ENCODE peak calls at places on chromosome 10, in six cellular contexts. One of them, this sample, is unnamed.

GRCh38 chr10:124184208-124184820 is 90.9 kb upstream of the CHST15 start:
- DNase-seq in dorsolateral prefrontal cortex: no peak
- DNase-seq in GM20000: no peak
- DNase-seq in sigmoid colon: no peak
- DNase-seq in GM12878: no peak
- DNase-seq in cardiac fibroblast: no peak
- DNase-seq in this sample: no peak

GRCh38 chr10:47043928-47044544 is 132.8 kb downstream of the PTPN20 start:
- DNase-seq in dorsolateral prefrontal cortex: no peak
- DNase-seq in GM20000: no peak
- DNase-seq in sigmoid colon: no peak
- DNase-seq in GM12878: no peak
- DNase-seq in cardiac fibroblast: no peak
- DNase-seq in this sample: no peak

GRCh38 chr10:88066319-88066718 is 202.9 kb downstream of the PTEN start:
- DNase-seq in dorsolateral prefrontal cortex: no peak
- DNase-seq in GM20000: no peak
- DNase-seq in sigmoid colon: no peak
- DNase-seq in GM12878: no peak
- DNase-seq in cardiac fibroblast: no peak
- DNase-seq in this sample: no peak

GRCh38 chr10:24920907-24921881 is 31.2 kb downstream of the PRTFDC1 start:
- DNase-seq in dorsolateral prefrontal cortex: peak
- DNase-seq in GM20000: peak
- DNase-seq in sigmoid colon: no peak
- DNase-seq in GM12878: peak
- DNase-seq in cardiac fibroblast: peak
- DNase-seq in this sample: peak

GRCh38 chr10:94429049-94429707 is 26.8 kb downstream of the TBC1D12 start:
- DNase-seq in dorsolateral prefrontal cortex: no peak
- DNase-seq in GM20000: no peak
- DNase-seq in sigmoid colon: no peak
- DNase-seq in GM12878: no peak
- DNase-seq in cardiac fibroblast: peak
- DNase-seq in this sample: no peak

GRCh38 chr10:129825772-129826171 is 138.3 kb downstream of the EBF3 start:
- DNase-seq in dorsolateral prefrontal cortex: no peak
- DNase-seq in GM20000: no peak
- DNase-seq in sigmoid colon: no peak
- DNase-seq in GM12878: no peak
- DNase-seq in cardiac fibroblast: no peak
- DNase-seq in this sample: peak

GRCh38 chr10:110405401-110405800 is 92.3 kb upstream of the DUSP5 start:
- DNase-seq in dorsolateral prefrontal cortex: no peak
- DNase-seq in GM20000: no peak
- DNase-seq in sigmoid colon: no peak
- DNase-seq in GM12878: no peak
- DNase-seq in cardiac fibroblast: no peak
- DNase-seq in this sample: no peak

GRCh38 chr10:24351883-24352778 is 143.2 kb downstream of the KIAA1217 start:
- DNase-seq in dorsolateral prefrontal cortex: no peak
- DNase-seq in GM20000: no peak
- DNase-seq in sigmoid colon: no peak
- DNase-seq in GM12878: no peak
- DNase-seq in cardiac fibroblast: no peak
- DNase-seq in this sample: no peak

GRCh38 chr10:98135222-98135899 is 904 bp downstream of the R3HCC1L start:
- DNase-seq in dorsolateral prefrontal cortex: no peak
- DNase-seq in GM20000: no peak
- DNase-seq in sigmoid colon: no peak
- DNase-seq in GM12878: no peak
- DNase-seq in cardiac fibroblast: no peak
- DNase-seq in this sample: no peak

GRCh38 chr10:110138197-110138812 is 69.1 kb upstream of the MXI1 start:
- DNase-seq in dorsolateral prefrontal cortex: no peak
- DNase-seq in GM20000: peak
- DNase-seq in sigmoid colon: no peak
- DNase-seq in GM12878: no peak
- DNase-seq in cardiac fibroblast: peak
- DNase-seq in this sample: no peak

GRCh38 chr10:546971-547590 is 142.4 kb downstream of the DIP2C start:
- DNase-seq in dorsolateral prefrontal cortex: no peak
- DNase-seq in GM20000: no peak
- DNase-seq in sigmoid colon: peak
- DNase-seq in GM12878: no peak
- DNase-seq in cardiac fibroblast: peak
- DNase-seq in this sample: peak

GRCh38 chr10:7962592-7962991 is 91.9 kb upstream of the GATA3 start:
- DNase-seq in dorsolateral prefrontal cortex: no peak
- DNase-seq in GM20000: no peak
- DNase-seq in sigmoid colon: no peak
- DNase-seq in GM12878: no peak
- DNase-seq in cardiac fibroblast: no peak
- DNase-seq in this sample: no peak

GRCh38 chr10:76839276-76839675 is 798.3 kb downstream of the KCNMA1 start:
- DNase-seq in dorsolateral prefrontal cortex: no peak
- DNase-seq in GM20000: no peak
- DNase-seq in sigmoid colon: no peak
- DNase-seq in GM12878: no peak
- DNase-seq in cardiac fibroblast: no peak
- DNase-seq in this sample: no peak

GRCh38 chr10:129126955-129127354 is 340.1 kb upstream of the MGMT start:
- DNase-seq in dorsolateral prefrontal cortex: no peak
- DNase-seq in GM20000: no peak
- DNase-seq in sigmoid colon: no peak
- DNase-seq in GM12878: no peak
- DNase-seq in cardiac fibroblast: no peak
- DNase-seq in this sample: no peak

GRCh38 chr10:119135517-119135890 is 30.0 kb downstream of the SFXN4 start:
- DNase-seq in dorsolateral prefrontal cortex: no peak
- DNase-seq in GM20000: no peak
- DNase-seq in sigmoid colon: peak
- DNase-seq in GM12878: no peak
- DNase-seq in cardiac fibroblast: peak
- DNase-seq in this sample: no peak

GRCh38 chr10:46268076-46268881 is 18.5 kb upstream of the ANTXRL start:
- DNase-seq in dorsolateral prefrontal cortex: no peak
- DNase-seq in GM20000: peak
- DNase-seq in sigmoid colon: no peak
- DNase-seq in GM12878: peak
- DNase-seq in cardiac fibroblast: no peak
- DNase-seq in this sample: peak

GRCh38 chr10:58531084-58531695 is 18.5 kb downstream of the BICC1 start:
- DNase-seq in dorsolateral prefrontal cortex: no peak
- DNase-seq in GM20000: peak
- DNase-seq in sigmoid colon: peak
- DNase-seq in GM12878: peak
- DNase-seq in cardiac fibroblast: peak
- DNase-seq in this sample: no peak

GRCh38 chr10:46547881-46548780 is 8.3 kb downstream of the GPRIN2 start:
- DNase-seq in dorsolateral prefrontal cortex: no peak
- DNase-seq in GM20000: no peak
- DNase-seq in sigmoid colon: peak
- DNase-seq in GM12878: no peak
- DNase-seq in cardiac fibroblast: no peak
- DNase-seq in this sample: peak

GRCh38 chr10:102970497-102970896 is 52.4 kb downstream of the CNNM2 start:
- DNase-seq in dorsolateral prefrontal cortex: no peak
- DNase-seq in GM20000: no peak
- DNase-seq in sigmoid colon: no peak
- DNase-seq in GM12878: no peak
- DNase-seq in cardiac fibroblast: no peak
- DNase-seq in this sample: no peak

GRCh38 chr10:132658546-132659205 is 121.1 kb downstream of the INPP5A start:
- DNase-seq in dorsolateral prefrontal cortex: no peak
- DNase-seq in GM20000: no peak
- DNase-seq in sigmoid colon: no peak
- DNase-seq in GM12878: no peak
- DNase-seq in cardiac fibroblast: no peak
- DNase-seq in this sample: no peak

GRCh38 chr10:24254180-24254579 is 45.2 kb downstream of the KIAA1217 start:
- DNase-seq in dorsolateral prefrontal cortex: no peak
- DNase-seq in GM20000: no peak
- DNase-seq in sigmoid colon: no peak
- DNase-seq in GM12878: no peak
- DNase-seq in cardiac fibroblast: peak
- DNase-seq in this sample: no peak

GRCh38 chr10:105585753-105586152 is 944.7 kb downstream of the SORCS3 start:
- DNase-seq in dorsolateral prefrontal cortex: no peak
- DNase-seq in GM20000: no peak
- DNase-seq in sigmoid colon: no peak
- DNase-seq in GM12878: no peak
- DNase-seq in cardiac fibroblast: no peak
- DNase-seq in this sample: no peak

GRCh38 chr10:103696411-103697145 is 158.8 kb downstream of the SH3PXD2A start:
- DNase-seq in dorsolateral prefrontal cortex: peak
- DNase-seq in GM20000: peak
- DNase-seq in sigmoid colon: peak
- DNase-seq in GM12878: no peak
- DNase-seq in cardiac fibroblast: peak
- DNase-seq in this sample: peak

GRCh38 chr10:101237080-101237817 is 8.0 kb upstream of the LBX1 start:
- DNase-seq in dorsolateral prefrontal cortex: no peak
- DNase-seq in GM20000: no peak
- DNase-seq in sigmoid colon: no peak
- DNase-seq in GM12878: no peak
- DNase-seq in cardiac fibroblast: no peak
- DNase-seq in this sample: no peak

GRCh38 chr10:1360581-1361164 is 304.5 kb downstream of the WDR37 start:
- DNase-seq in dorsolateral prefrontal cortex: no peak
- DNase-seq in GM20000: no peak
- DNase-seq in sigmoid colon: no peak
- DNase-seq in GM12878: no peak
- DNase-seq in cardiac fibroblast: no peak
- DNase-seq in this sample: no peak

GRCh38 chr10:112383325-112383724 is 9.4 kb downstream of the ACSL5 start:
- DNase-seq in dorsolateral prefrontal cortex: no peak
- DNase-seq in GM20000: no peak
- DNase-seq in sigmoid colon: no peak
- DNase-seq in GM12878: no peak
- DNase-seq in cardiac fibroblast: peak
- DNase-seq in this sample: peak

GRCh38 chr10:49367600-49367999 is 28.3 kb downstream of the DRGX start:
- DNase-seq in dorsolateral prefrontal cortex: no peak
- DNase-seq in GM20000: no peak
- DNase-seq in sigmoid colon: no peak
- DNase-seq in GM12878: no peak
- DNase-seq in cardiac fibroblast: no peak
- DNase-seq in this sample: peak

GRCh38 chr10:91740353-91740924 is 57.8 kb upstream of the TNKS2 start:
- DNase-seq in dorsolateral prefrontal cortex: no peak
- DNase-seq in GM20000: no peak
- DNase-seq in sigmoid colon: no peak
- DNase-seq in GM12878: no peak
- DNase-seq in cardiac fibroblast: no peak
- DNase-seq in this sample: no peak

GRCh38 chr10:91743460-91743859 is 54.8 kb upstream of the TNKS2 start:
- DNase-seq in dorsolateral prefrontal cortex: no peak
- DNase-seq in GM20000: no peak
- DNase-seq in sigmoid colon: no peak
- DNase-seq in GM12878: no peak
- DNase-seq in cardiac fibroblast: no peak
- DNase-seq in this sample: no peak

GRCh38 chr10:91742189-91742588 is 56.0 kb upstream of the TNKS2 start:
- DNase-seq in dorsolateral prefrontal cortex: no peak
- DNase-seq in GM20000: no peak
- DNase-seq in sigmoid colon: no peak
- DNase-seq in GM12878: no peak
- DNase-seq in cardiac fibroblast: no peak
- DNase-seq in this sample: no peak

GRCh38 chr10:91745086-91745831 is 53.0 kb upstream of the TNKS2 start:
- DNase-seq in dorsolateral prefrontal cortex: no peak
- DNase-seq in GM20000: no peak
- DNase-seq in sigmoid colon: no peak
- DNase-seq in GM12878: no peak
- DNase-seq in cardiac fibroblast: peak
- DNase-seq in this sample: no peak
- TF ChIP-seq CTCF in dorsolateral prefrontal cortex: no peak
- TF ChIP-seq CTCF in GM20000: peak
- TF ChIP-seq CTCF in sigmoid colon: no peak
- TF ChIP-seq CTCF in GM12878: peak
- TF ChIP-seq CTCF in cardiac fibroblast: peak
- TF ChIP-seq CTCF in this sample: no peak

DNA sequence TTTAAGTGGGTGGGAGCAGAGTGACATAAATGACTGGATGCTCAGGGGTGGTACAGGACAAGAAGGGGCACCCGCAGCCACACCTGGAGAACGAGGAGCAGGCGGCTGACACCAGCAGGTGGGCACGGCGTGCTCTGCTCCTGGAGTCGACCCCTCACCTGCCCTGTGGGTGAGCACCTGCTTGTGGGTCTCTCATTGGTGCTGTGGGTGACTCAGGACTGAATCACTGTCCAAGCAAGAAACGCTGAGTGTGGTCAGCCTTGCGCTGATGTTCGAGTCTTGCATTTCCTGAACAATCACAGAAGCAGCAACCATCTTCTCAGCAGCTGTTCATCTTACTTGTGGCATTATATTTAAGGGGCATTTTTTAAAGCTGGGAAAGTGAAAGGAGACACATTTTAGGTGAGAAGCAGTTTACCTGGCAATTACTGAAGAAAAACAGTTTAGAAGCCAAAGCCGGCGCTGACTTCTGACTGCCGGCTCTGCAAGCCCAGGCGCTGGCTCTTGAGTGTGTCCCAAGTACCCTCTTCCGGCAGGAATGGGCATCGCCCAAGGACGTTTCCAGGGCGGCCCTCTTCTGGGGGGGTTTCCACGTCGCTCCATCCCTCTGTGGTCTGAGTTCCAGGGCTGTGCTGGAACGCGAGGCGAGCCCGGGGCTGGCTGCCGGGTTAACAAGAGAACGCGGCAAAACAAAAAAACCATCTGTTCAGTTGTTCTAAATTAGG is 145.2 kb upstream of the PFKP start:
- DNase-seq in dorsolateral prefrontal cortex: no peak
- DNase-seq in GM20000: no peak
- DNase-seq in sigmoid colon: no peak
- DNase-seq in GM12878: no peak
- DNase-seq in cardiac fibroblast: no peak
- DNase-seq in this sample: no peak
- TF ChIP-seq CTCF in dorsolateral prefrontal cortex: no peak
- TF ChIP-seq CTCF in GM20000: no peak
- TF ChIP-seq CTCF in sigmoid colon: no peak
- TF ChIP-seq CTCF in GM12878: no peak
- TF ChIP-seq CTCF in cardiac fibroblast: no peak
- TF ChIP-seq CTCF in this sample: no peak

GRCh38 chr10:78165617-78166016 is 132.0 kb downstream of the RPS24 start:
- DNase-seq in dorsolateral prefrontal cortex: no peak
- DNase-seq in GM20000: no peak
- DNase-seq in sigmoid colon: no peak
- DNase-seq in GM12878: no peak
- DNase-seq in cardiac fibroblast: no peak
- DNase-seq in this sample: no peak
- TF ChIP-seq CTCF in dorsolateral prefrontal cortex: no peak
- TF ChIP-seq CTCF in GM20000: no peak
- TF ChIP-seq CTCF in sigmoid colon: no peak
- TF ChIP-seq CTCF in GM12878: no peak
- TF ChIP-seq CTCF in cardiac fibroblast: no peak
- TF ChIP-seq CTCF in this sample: no peak

GRCh38 chr10:121927361-121927840 is 430 bp downstream of the ATE1 start:
- DNase-seq in dorsolateral prefrontal cortex: peak
- DNase-seq in GM20000: peak
- DNase-seq in sigmoid colon: peak
- DNase-seq in GM12878: no peak
- DNase-seq in cardiac fibroblast: peak
- DNase-seq in this sample: no peak
- TF ChIP-seq CTCF in dorsolateral prefrontal cortex: no peak
- TF ChIP-seq CTCF in GM20000: no peak
- TF ChIP-seq CTCF in sigmoid colon: no peak
- TF ChIP-seq CTCF in GM12878: no peak
- TF ChIP-seq CTCF in cardiac fibroblast: no peak
- TF ChIP-seq CTCF in this sample: no peak